ENCODE peak calls at places on chromosomes 12 and 14, in seven cellular contexts. L, T, R, N, Y, E and V are unnamed samples.
A peak's percentile ranks its signal among the peaks of the same experiment; 100 is the strongest.

GRCh38 chr12:67137256-67137655 is 131.9 kb upstream of the CAND1 start:
- DNase-seq in L (no peak), T (no peak), R (no peak), N (no peak), Y (no peak), E (peak; percentile 55), V (no peak)

GRCh38 chr12:128761305-128761880 is 62.4 kb downstream of the SLC15A4 start:
- DNase-seq in L (no peak), T (no peak), R (no peak), N (no peak), Y (no peak), E (no peak), V (no peak)

GRCh38 chr12:15634010-15634676 is 155.0 kb downstream of the EPS8 start:
- DNase-seq in L (peak; percentile 72), T (no peak), R (no peak), N (peak; percentile 70), Y (no peak), E (no peak), V (peak; percentile 72)

GRCh38 chr12:77888611-77889010 is 57.9 kb downstream of the NAV3 start:
- DNase-seq in L (no peak), T (no peak), R (no peak), N (peak; percentile 75), Y (no peak), E (peak; percentile 87), V (peak; percentile 88)

GRCh38 chr12:91608562-91608961 is 425.9 kb upstream of the DCN start:
- DNase-seq in L (no peak), T (no peak), R (no peak), N (no peak), Y (no peak), E (no peak), V (no peak)

GRCh38 chr12:22656376-22656775 is 31.4 kb downstream of the ETNK1 start:
- DNase-seq in L (no peak), T (no peak), R (no peak), N (no peak), Y (no peak), E (no peak), V (no peak)

GRCh38 chr12:26124491-26125450 is at the start of gene BHLHE41:
- DNase-seq in L (peak; percentile 39), T (peak; percentile 89), R (peak; percentile 54), N (peak; percentile 36), Y (peak; percentile 82), E (peak; percentile 93), V (peak; percentile 70)

GRCh38 chr14:94126800-94127199 is 2.6 kb downstream of the IFI27L2 start:
- DNase-seq in L (no peak), T (no peak), R (no peak), N (no peak), Y (no peak), E (no peak), V (no peak)

GRCh38 chr12:92061061-92061460 is 84.6 kb downstream of the BTG1 start:
- DNase-seq in L (no peak), T (no peak), R (no peak), N (no peak), Y (no peak), E (no peak), V (no peak)

GRCh38 chr12:124603143-124603542 is 35.7 kb upstream of the NCOR2 start:
- DNase-seq in L (no peak), T (peak; percentile 37), R (no peak), N (no peak), Y (no peak), E (no peak), V (no peak)

GRCh38 chr14:37668646-37669045 is 73.2 kb downstream of the TTC6 start:
- DNase-seq in L (no peak), T (no peak), R (no peak), N (peak; percentile 84), Y (no peak), E (peak; percentile 61), V (peak; percentile 55)

GRCh38 chr12:85781751-85782150 is 54.5 kb downstream of the RASSF9 start:
- DNase-seq in L (no peak), T (no peak), R (no peak), N (no peak), Y (no peak), E (no peak), V (no peak)

GRCh38 chr12:108560321-108560721 is 652 bp downstream of the SART3 start:
- DNase-seq in L (no peak), T (no peak), R (no peak), N (peak; percentile 64), Y (no peak), E (no peak), V (peak; percentile 90)

GRCh38 chr14:54220122-54220691 is 176.6 kb upstream of the CDKN3 start:
- DNase-seq in L (no peak), T (no peak), R (peak; percentile 53), N (no peak), Y (no peak), E (no peak), V (no peak)

GRCh38 chr12:132253698-132254480 is 75.5 kb downstream of the GALNT9 start:
- DNase-seq in L (peak; percentile 24), T (peak; percentile 23), R (no peak), N (no peak), Y (no peak), E (no peak), V (no peak)

GRCh38 chr14:77071938-77072388 is 26.1 kb upstream of the CIPC start:
- DNase-seq in L (no peak), T (no peak), R (no peak), N (peak; percentile 39), Y (no peak), E (peak; percentile 96), V (peak; percentile 36)

GRCh38 chr14:77077040-77077439 is 21.0 kb upstream of the CIPC start:
- DNase-seq in L (no peak), T (no peak), R (no peak), N (no peak), Y (no peak), E (no peak), V (no peak)

GRCh38 chr14:77074969-77075368 is 23.1 kb upstream of the CIPC start:
- DNase-seq in L (no peak), T (no peak), R (no peak), N (no peak), Y (no peak), E (no peak), V (no peak)

DNA sequence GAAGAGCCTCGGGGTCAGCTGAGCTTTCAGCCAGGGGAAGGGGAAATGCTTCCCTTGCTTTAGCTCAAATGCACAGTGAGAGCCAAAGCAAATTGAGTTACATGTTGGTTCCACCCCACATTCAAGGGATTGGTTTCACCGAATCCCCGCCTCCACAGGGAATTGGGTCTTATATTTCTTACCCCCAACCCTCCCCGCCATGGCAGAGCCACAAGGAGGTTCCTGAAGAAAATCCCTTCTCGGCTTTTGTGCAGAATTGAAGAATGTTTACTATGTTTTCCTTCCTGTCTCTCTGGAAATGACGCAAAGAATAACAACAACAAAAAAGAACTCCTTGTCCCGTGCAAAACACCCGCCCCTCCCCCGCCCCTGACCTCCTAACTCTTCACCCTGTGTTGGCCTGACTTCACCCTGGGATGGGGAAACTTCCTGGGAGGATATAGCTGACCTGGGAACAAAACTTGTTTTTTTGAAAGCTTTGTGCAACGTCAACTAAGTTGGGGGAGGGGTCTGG is 21.9 kb upstream of the CIPC start:
- DNase-seq in L (no peak), T (no peak), R (no peak), N (no peak), Y (no peak), E (no peak), V (peak; percentile 73)
- H3K4me3 ChIP-seq in L (no peak overlapping the region), T (no peak overlapping the region), R (no peak overlapping the region), N (no peak overlapping the region), Y (peak overlapping the region; percentile 35), E (no peak overlapping the region), V (peak overlapping the region; percentile 33)

GRCh38 chr12:82687020-82687951 is 580 bp downstream of the TMTC2 start:
- DNase-seq in L (peak; percentile 70), T (peak; percentile 86), R (peak; percentile 73), N (peak; percentile 9), Y (peak; percentile 27), E (peak; percentile 56), V (peak; percentile 52)

GRCh38 chr12:82688619-82689018 is 1.9 kb downstream of the TMTC2 start:
- DNase-seq in L (peak; percentile 20), T (no peak), R (no peak), N (no peak), Y (no peak), E (no peak), V (no peak)

GRCh38 chr12:82686223-82687019 is at the start of gene TMTC2:
- DNase-seq in L (peak; percentile 93), T (peak; percentile 95), R (peak; percentile 92), N (peak; percentile 82), Y (peak; percentile 91), E (peak; percentile 97), V (peak; percentile 96)

GRCh38 chr12:82685721-82686222 is 934 bp upstream of the TMTC2 start:
- DNase-seq in L (peak; percentile 95), T (peak; percentile 96), R (peak; percentile 98), N (peak; percentile 86), Y (peak; percentile 96), E (peak; percentile 97), V (peak; percentile 98)

GRCh38 chr12:82688035-82688501 is 1.4 kb downstream of the TMTC2 start:
- DNase-seq in L (peak; percentile 66), T (no peak), R (no peak), N (no peak), Y (no peak), E (peak; percentile 45), V (peak; percentile 36)
- TF ChIP-seq CTCF in L (peak; percentile 33), T (no peak), R (peak; percentile 26), N (no peak), Y (no peak), E (peak; percentile 42), V (peak; percentile 41)

GRCh38 chr14:77376771-77377501 is at the start of the genes SAMD15 and TMED8:
- DNase-seq in L (peak; percentile 89), T (peak; percentile 90), R (peak; percentile 92), N (peak; percentile 80), Y (peak; percentile 84), E (peak; percentile 94), V (peak; percentile 87)
- H3K4me3 ChIP-seq in L (peak within 1 kb of the TSS; percentile 76), T (peak within 1 kb of the TSS; percentile 75), R (peak within 1 kb of the TSS; percentile 98), N (peak within 1 kb of the TSS; percentile 86), Y (peak within 1 kb of the TSS; percentile 91), E (peak within 1 kb of the TSS; percentile 92), V (peak within 1 kb of the TSS; percentile 97)

GRCh38 chr14:104472536-104473243 is 106.9 kb upstream of the C14orf180 start:
- DNase-seq in L (no peak), T (no peak), R (no peak), N (no peak), Y (no peak), E (no peak), V (no peak)

GRCh38 chr14:104472073-104472472 is 107.5 kb upstream of the C14orf180 start:
- DNase-seq in L (no peak), T (no peak), R (no peak), N (no peak), Y (no peak), E (no peak), V (no peak)

GRCh38 chr14:104475256-104475655 is 104.3 kb upstream of the C14orf180 start:
- DNase-seq in L (no peak), T (no peak), R (no peak), N (no peak), Y (no peak), E (no peak), V (no peak)

GRCh38 chr14:104473649-104474574 is 105.7 kb upstream of the C14orf180 start:
- DNase-seq in L (no peak), T (no peak), R (no peak), N (no peak), Y (no peak), E (no peak), V (no peak)

DNA sequence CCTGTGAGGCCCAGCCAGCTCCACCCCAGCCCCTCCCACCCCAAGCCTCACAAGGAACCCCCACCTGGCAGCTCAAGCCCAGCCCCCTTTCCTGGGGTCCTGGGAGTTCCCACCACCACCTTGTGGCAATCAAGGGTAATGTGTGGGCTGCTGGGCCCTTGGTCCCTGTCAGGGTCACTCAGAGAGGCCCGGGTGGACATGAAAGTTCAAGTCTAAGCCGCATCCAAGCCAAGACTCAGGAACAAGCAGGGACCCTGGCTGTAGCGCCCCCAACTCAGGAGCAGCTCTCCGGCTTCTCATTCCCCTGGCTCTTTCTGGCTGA is 106.4 kb upstream of the C14orf180 start:
- DNase-seq in L (no peak), T (no peak), R (peak; percentile 21), N (no peak), Y (no peak), E (no peak), V (no peak)
- TF ChIP-seq CTCF in L (no peak), T (no peak), R (no peak), N (no peak), Y (no peak), E (no peak), V (no peak)